ENCODE peak calls at places on chromosomes 1 and 21, in five cellular contexts. V is A549, T is H1, H is sigmoid colon, F is transverse colon. P is an unnamed sample.

GRCh38 chr1:16903054-16903453 is 7.3 kb downstream of the RNU1-2 start:
- DNase-seq in V (no peak), H (peak; percentile 73), F (no peak), T (no peak), P (no peak)

GRCh38 chr1:40344597-40344996 is 27.5 kb upstream of the COL9A2 start:
- DNase-seq in V (no peak), F (peak; percentile 52), H (peak; percentile 71), T (no peak), P (no peak)

GRCh38 chr1:234683127-234683855 is 73.3 kb upstream of the IRF2BP2 start:
- DNase-seq in H (no peak), T (no peak), V (no peak), F (no peak), P (no peak)

GRCh38 chr1:240693036-240693435 is 81.1 kb upstream of the GREM2 start:
- DNase-seq in F (no peak), T (no peak), H (no peak), V (no peak), P (no peak)

GRCh38 chr1:196366817-196367495 is 241.3 kb downstream of the KCNT2 start:
- DNase-seq in H (no peak), F (no peak), T (no peak), V (no peak), P (no peak)

GRCh38 chr1:185358957-185359356 is 41.9 kb upstream of the IVNS1ABP start:
- DNase-seq in H (no peak), T (no peak), V (no peak), F (no peak), P (no peak)

GRCh38 chr1:85109475-85109874 is 61.2 kb upstream of the MCOLN3 start:
- DNase-seq in V (peak; percentile 49), H (peak; percentile 87), F (peak; percentile 65), T (no peak), P (peak; percentile 48)

GRCh38 chr1:175129997-175130648 is 62.5 kb downstream of the KIAA0040 start:
- DNase-seq in H (no peak), T (no peak), V (no peak), F (no peak), P (no peak)

GRCh38 chr1:205456868-205457724 is 1.3 kb upstream of the BLACAT1 start:
- DNase-seq in V (no peak), F (no peak), H (no peak), T (peak; percentile 86), P (no peak)

GRCh38 chr21:44706026-44706705 is 5.2 kb downstream of the TSPEAR start:
- DNase-seq in H (no peak), F (no peak), V (no peak), T (peak; percentile 56), P (no peak)

GRCh38 chr1:87329051-87329755 is 523 bp downstream of the LMO4 start:
- DNase-seq in F (peak; percentile 57), H (peak; percentile 79), V (peak; percentile 21), T (peak; percentile 53), P (peak; percentile 71)

GRCh38 chr1:184425449-184426277 is 38.8 kb downstream of the C1orf21 start:
- DNase-seq in V (no peak), T (no peak), H (no peak), F (peak; percentile 85), P (no peak)

GRCh38 chr1:1826356-1827088 is 48.3 kb upstream of the NADK start:
- DNase-seq in H (no peak), T (no peak), F (no peak), V (no peak), P (no peak)

GRCh38 chr21:14766241-14766640 is 220.1 kb upstream of the SAMSN1 start:
- DNase-seq in V (no peak), F (no peak), T (peak; percentile 48), H (no peak), P (no peak)

GRCh38 chr21:14759285-14759684 is 213.2 kb upstream of the SAMSN1 start:
- DNase-seq in F (no peak), T (no peak), V (no peak), H (no peak), P (no peak)

GRCh38 chr21:14762309-14762708 is 216.2 kb upstream of the SAMSN1 start:
- DNase-seq in T (no peak), F (no peak), H (no peak), V (no peak), P (no peak)

GRCh38 chr21:14763695-14764064 is 217.6 kb upstream of the SAMSN1 start:
- DNase-seq in F (no peak), T (no peak), V (no peak), H (no peak), P (no peak)

GRCh38 chr21:14762734-14763694 is 216.9 kb upstream of the SAMSN1 start:
- DNase-seq in V (no peak), H (no peak), T (no peak), F (no peak), P (no peak)
- TF ChIP-seq EP300 in V (no peak), H (no peak), T (no peak), F (no peak), P (no peak)

DNA sequence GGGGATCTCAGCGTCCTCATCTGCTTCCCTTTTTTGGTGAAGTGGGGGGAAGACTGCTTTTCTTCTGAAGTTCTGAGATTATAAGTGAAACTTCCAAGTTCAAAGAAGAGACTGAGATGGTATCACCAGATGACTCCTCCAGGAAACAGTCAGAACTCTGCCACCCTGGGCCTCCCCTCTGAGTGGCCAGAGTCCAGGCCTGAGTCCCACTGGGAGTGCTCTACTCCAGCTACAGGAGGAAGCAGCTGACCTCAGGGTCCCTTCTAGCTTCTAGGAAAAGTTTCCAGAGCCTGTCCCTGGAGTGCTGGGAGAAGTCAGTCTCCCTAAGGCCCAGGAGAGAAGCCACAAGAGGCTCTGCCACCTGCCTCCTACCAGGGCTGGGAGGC is 104.7 kb downstream of the CASZ1 start:
- DNase-seq in H (no peak), T (no peak), V (no peak), F (peak; percentile 51), P (no peak)
- H3K4me1 ChIP-seq in H (no peaks in the 10 kb centered on the region), T (peaks cover 5% of the 10 kb centered on the region), V (peaks cover 5% of the 10 kb centered on the region), F (peaks cover 69% of the 10 kb centered on the region), P (peaks cover 12% of the 10 kb centered on the region)

GRCh38 chr21:7947422-7947821 is 2574.0 kb upstream of the TPTE start:
- DNase-seq in V (no peak), H (no peak), F (no peak), T (no peak), P (no peak)

GRCh38 chr21:7952648-7953047 is 2568.7 kb upstream of the TPTE start:
- DNase-seq in V (no peak), T (no peak), F (no peak), H (no peak), P (no peak)

GRCh38 chr21:7957713-7958064 is 2563.7 kb upstream of the TPTE start:
- DNase-seq in T (no peak), F (no peak), V (no peak), H (no peak), P (no peak)

GRCh38 chr21:7951854-7952519 is 2569.4 kb upstream of the TPTE start:
- DNase-seq in T (no peak), V (no peak), H (no peak), F (no peak), P (no peak)

DNA sequence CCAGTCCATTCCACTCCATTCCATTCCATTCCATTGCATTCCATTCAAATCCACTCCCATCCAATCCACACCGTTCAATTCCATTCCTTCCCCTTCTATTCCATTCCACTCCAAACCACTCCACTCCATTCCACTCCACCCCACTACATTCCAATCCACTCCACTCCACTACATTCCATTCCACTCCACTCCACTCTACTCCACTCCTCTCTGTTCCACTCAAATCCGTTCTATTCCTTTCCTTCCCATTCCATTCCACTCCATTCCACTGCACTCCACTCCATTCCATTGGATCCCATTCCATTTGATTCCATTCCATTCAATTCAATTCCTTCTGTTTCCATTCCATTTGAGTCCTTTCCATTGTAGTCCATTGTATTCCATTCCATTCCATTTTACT is 2568.3 kb upstream of the TPTE start:
- DNase-seq in T (no peak), H (no peak), V (no peak), F (no peak), P (no peak)
- H3K9me3 ChIP-seq in T (peaks cover 98% of the 10 kb centered on the region), H (peaks cover 60% of the 10 kb centered on the region), V (peaks cover 34% of the 10 kb centered on the region), F (peaks cover 50% of the 10 kb centered on the region), P (peaks cover 4% of the 10 kb centered on the region)

GRCh38 chr1:89615676-89616598 is 17.0 kb upstream of the LRRC8C start:
- DNase-seq in T (no peak), V (no peak), F (peak; percentile 30), H (no peak), P (no peak)
- TF ChIP-seq EP300 in T (no peak), V (no peak), F (no peak), H (no peak), P (no peak)

DNA sequence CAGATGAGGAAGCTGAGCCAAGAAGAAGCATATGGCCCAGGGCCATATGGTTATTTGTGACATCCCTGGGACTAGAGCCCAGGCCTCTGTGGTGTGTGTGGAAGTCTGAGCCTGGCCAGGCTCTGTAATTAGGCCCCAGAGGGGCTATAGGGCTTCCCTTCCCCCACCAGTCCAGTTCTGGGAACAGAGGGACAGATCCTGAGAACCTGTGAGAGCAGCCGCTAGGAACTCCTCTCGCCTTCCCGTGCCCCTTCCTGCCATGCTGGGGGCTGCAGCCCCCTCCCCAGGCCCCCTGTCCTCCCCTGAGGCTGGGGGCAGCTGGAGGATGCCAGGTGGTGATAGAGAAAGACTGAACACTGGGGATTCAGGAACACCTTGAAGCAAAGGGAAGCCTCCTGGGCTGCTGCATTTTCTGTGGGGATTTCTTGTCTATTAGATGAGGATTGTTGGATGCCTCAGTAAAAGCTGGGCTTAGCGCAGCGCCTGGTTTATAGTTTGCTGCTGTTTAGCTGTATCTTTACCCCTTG is 33.3 kb downstream of the COQ8A start:
- DNase-seq in F (peak; percentile 37), V (no peak), T (no peak), H (peak; percentile 93), P (peak; percentile 64)
- H3K4me1 ChIP-seq in F (peaks cover 24% of the 10 kb centered on the region), V (peaks cover 3% of the 10 kb centered on the region), T (peaks cover 4% of the 10 kb centered on the region), H (no peaks in the 10 kb centered on the region), P (peaks cover 23% of the 10 kb centered on the region)

DNA sequence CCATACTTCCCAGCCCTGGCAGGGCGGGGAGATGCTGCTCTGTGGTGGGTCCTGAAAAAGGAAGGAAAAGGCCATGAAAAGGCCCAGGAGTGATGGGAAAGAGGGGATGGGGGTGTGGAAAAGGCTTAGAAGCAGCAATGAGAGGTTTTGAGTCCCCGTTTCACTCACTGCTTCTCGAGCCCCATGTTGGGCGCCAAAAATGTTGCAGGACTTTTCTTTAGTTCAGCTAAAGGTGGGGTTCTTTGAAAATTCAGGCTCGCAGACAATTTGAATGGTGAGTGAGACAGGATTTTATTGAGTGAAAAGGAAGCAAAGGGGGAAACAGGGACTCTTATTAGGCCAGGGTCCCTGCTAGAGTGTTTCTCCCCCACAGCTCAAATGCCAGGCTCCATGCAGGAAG is 93.1 kb downstream of the MRPS6 start:
- DNase-seq in H (peak; percentile 29), V (no peak), T (peak; percentile 47), F (no peak), P (no peak)
- H3K9me3 ChIP-seq in H (peaks cover 28% of the 10 kb centered on the region), V (peaks cover 21% of the 10 kb centered on the region), T (peaks cover 36% of the 10 kb centered on the region), F (peaks cover 52% of the 10 kb centered on the region), P (peaks cover 13% of the 10 kb centered on the region)

GRCh38 chr1:211515090-211516023 is 23.4 kb upstream of the RD3 start:
- DNase-seq in T (peak; percentile 91), V (peak; percentile 95), F (peak; percentile 94), H (peak; percentile 85), P (peak; percentile 81)
- TF ChIP-seq EP300 in T (no peak), V (peak; percentile 48), F (no peak), H (no peak), P (no peak)